ENCODE peak calls at places on chromosome 4, in four cellular contexts. U, R, W and A are unnamed samples.

GRCh38 chr4:178471994-178472393 is 1029.8 kb upstream of the AGA start:
- DNase-seq in R (no peak), W (no peak), U (no peak), A (no peak)

GRCh38 chr4:156329779-156330178 is 376.1 kb upstream of the CTSO start:
- DNase-seq in R (no peak), U (no peak), W (no peak), A (peak)

GRCh38 chr4:2685541-2685940 is 70.6 kb downstream of the TNIP2 start:
- DNase-seq in U (no peak), W (no peak), R (no peak), A (peak)

GRCh38 chr4:152021788-152022438 is 261.1 kb upstream of the GATB start:
- DNase-seq in U (no peak), W (no peak), R (no peak), A (no peak)

GRCh38 chr4:156642161-156642560 is 329.4 kb downstream of the PDGFC start:
- DNase-seq in R (no peak), W (no peak), U (no peak), A (no peak)

GRCh38 chr4:136320471-136320813 is 1211.9 kb downstream of the PCDH18 start:
- DNase-seq in R (no peak), U (no peak), W (no peak), A (no peak)

GRCh38 chr4:71941001-71941400 is 90.8 kb upstream of the NPFFR2 start:
- DNase-seq in R (no peak), U (peak), W (peak), A (peak)

GRCh38 chr4:128570380-128570779 is 239.1 kb upstream of the JADE1 start:
- DNase-seq in R (no peak), W (peak), U (no peak), A (peak)

GRCh38 chr4:112813790-112814189 is 176.8 kb downstream of the LARP7 start:
- DNase-seq in W (no peak), U (no peak), R (peak), A (peak)

GRCh38 chr4:15455290-15455689 is 14.4 kb upstream of the CC2D2A start:
- DNase-seq in U (no peak), R (no peak), W (no peak), A (peak)

GRCh38 chr4:102614801-102615200 is 113.6 kb downstream of the NFKB1 start:
- DNase-seq in W (peak), U (peak), R (no peak), A (no peak)
- H2BK5ac ChIP-seq in W (no peak), U (no peak), R (no peak), A (no peak)

GRCh38 chr4:135185256-135185655 is 983.7 kb upstream of the PABPC4L start:
- DNase-seq in R (no peak), W (peak), U (peak), A (no peak)
- H2BK5ac ChIP-seq in R (no peak), W (no peak), U (no peak), A (no peak)

GRCh38 chr4:110631582-110632505 is 9.0 kb upstream of the PITX2 start:
- DNase-seq in R (peak), U (peak), W (peak), A (peak)
- H2BK5ac ChIP-seq in R (no peak), U (no peak), W (no peak), A (no peak)

GRCh38 chr4:21655100-21655499 is 293.5 kb downstream of the KCNIP4 start:
- DNase-seq in U (no peak), R (no peak), W (no peak), A (no peak)
- H2BK5ac ChIP-seq in U (no peak), R (no peak), W (no peak), A (no peak)

DNA sequence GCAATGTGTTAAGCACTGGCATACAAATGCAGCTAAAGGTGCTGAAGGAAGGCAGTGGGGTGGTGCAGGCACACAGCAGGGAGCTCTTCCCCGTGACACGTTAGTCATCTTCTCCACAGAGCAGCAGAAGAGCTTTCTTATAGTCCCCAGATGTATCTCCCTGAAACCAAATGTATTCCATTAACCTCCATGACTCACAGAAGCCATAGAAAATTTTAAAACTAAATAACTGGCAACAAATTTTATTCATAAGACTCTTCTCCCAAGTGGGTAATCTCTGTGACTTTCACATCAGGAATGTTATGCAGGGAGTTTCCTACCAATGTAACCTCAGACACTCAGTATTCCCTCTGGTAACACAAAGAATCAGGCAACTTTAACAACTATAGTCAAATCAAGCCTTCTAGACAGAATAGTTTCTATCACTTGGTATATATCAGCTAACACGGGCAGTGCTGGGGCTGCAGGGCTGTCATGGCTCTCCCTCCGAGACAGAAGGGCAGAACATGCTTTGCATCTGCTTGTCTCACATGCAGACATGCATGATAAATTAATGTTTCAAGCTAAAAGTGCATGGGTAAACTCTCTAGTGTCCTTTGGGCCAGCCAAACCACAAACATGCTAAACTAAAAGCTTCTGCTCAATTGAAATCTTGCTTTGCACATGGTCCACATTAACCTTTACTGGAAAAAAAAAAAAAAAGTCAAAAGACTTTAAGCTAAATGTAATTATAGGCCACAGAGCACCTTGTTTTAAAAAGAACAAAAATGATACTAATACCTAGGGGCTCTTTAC is 28.2 kb downstream of the ANXA5 start:
- DNase-seq in R (no peak), W (no peak), U (no peak), A (peak)
- H2BK5ac ChIP-seq in R (no peak), W (no peak), U (no peak), A (peak)

DNA sequence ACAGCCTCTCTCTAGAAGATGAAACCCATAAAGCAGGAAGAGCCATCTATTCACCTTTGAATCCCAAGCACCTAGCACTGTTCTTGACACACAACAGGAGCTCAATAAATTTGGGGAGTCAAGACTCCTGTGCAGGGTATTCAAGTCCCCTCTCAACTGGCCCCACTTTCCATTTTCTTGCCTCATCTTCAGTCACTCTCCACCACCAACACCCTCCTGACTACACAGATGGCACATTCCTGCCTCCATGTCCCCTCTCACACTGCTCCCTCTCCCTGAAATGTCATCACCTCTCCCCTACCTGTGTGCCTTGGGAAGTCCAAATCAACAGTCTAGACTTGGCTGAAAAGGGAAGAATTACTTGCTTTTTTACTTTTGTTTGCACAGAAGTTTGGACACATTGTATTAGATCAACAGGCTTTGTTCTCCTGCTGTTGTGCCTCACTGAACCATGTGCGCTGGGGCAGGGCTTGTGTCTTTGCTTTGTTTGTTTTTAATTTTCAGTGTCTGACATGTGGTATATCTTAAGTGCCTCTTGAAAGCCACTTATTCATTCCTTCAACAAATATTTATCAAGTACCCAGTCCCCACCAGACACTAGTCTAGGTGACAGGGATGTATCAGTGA is 85.1 kb downstream of the APBB2 start:
- DNase-seq in U (no peak), R (no peak), W (no peak), A (no peak)
- H2BK5ac ChIP-seq in U (no peak), R (no peak), W (no peak), A (no peak)